ENCODE peak calls at places on chromosomes 16 and 17, in nine cellular contexts. M, Q, F, O, T, P, D, S and U are unnamed samples. For H3K9me3, the result is how much of the 10 kb centered on the place peaks cover.

GRCh38 chr16:86337581-86338402 is 172.5 kb upstream of the FOXF1 start:
- DNase-seq in F (no peak), O (peak), S (no peak), D (no peak), M (no peak), T (no peak), P (no peak), Q (no peak), U (no peak)

GRCh38 chr16:53022374-53022773 is 30.3 kb downstream of the CHD9NB start:
- DNase-seq in M (no peak), Q (peak), S (peak), T (peak), P (peak), D (peak), O (peak), F (peak), U (no peak)

GRCh38 chr16:11670171-11671131 is 2.2 kb downstream of the SNN start:
- DNase-seq in P (no peak), T (no peak), M (peak), S (no peak), O (peak), Q (no peak), D (no peak), F (no peak), U (no peak)

GRCh38 chr17:14552311-14552710 is 251.4 kb downstream of the HS3ST3B1 start:
- DNase-seq in M (no peak), P (no peak), O (peak), Q (no peak), F (no peak), T (no peak), S (no peak), D (no peak), U (no peak)

GRCh38 chr16:85601730-85602401 is 11.3 kb upstream of the GSE1 start:
- DNase-seq in Q (peak), M (no peak), O (peak), S (no peak), P (no peak), F (no peak), D (no peak), T (no peak), U (no peak)

GRCh38 chr16:69927056-69927757 is 23.9 kb upstream of the CLEC18A start:
- DNase-seq in M (no peak), O (peak), Q (peak), P (no peak), T (no peak), S (no peak), F (no peak), D (no peak), U (no peak)

GRCh38 chr17:68344701-68345136 is 53.4 kb downstream of the ARSG start:
- DNase-seq in P (no peak), F (no peak), T (peak), Q (no peak), D (no peak), O (no peak), S (peak), M (no peak), U (no peak)

GRCh38 chr16:55668337-55669281 is 12.8 kb downstream of the SLC6A2 start:
- DNase-seq in O (peak), D (no peak), P (no peak), F (peak), S (no peak), M (no peak), T (no peak), Q (no peak), U (no peak)

GRCh38 chr17:9192010-9192409 is 170.7 kb downstream of the NTN1 start:
- DNase-seq in F (no peak), P (no peak), T (no peak), D (no peak), O (peak), Q (no peak), M (no peak), S (no peak), U (no peak)

GRCh38 chr17:43092891-43093290 is 32.3 kb downstream of the BRCA1 start:
- DNase-seq in O (peak), M (no peak), T (no peak), P (no peak), D (no peak), S (no peak), Q (no peak), F (no peak), U (no peak)

GRCh38 chr16:23561586-23561985 is 4.1 kb downstream of the UBFD1 start:
- DNase-seq in D (no peak), O (peak), F (no peak), T (no peak), P (no peak), S (no peak), Q (no peak), M (no peak), U (no peak)

GRCh38 chr16:23566724-23567123 is 9.2 kb downstream of the UBFD1 start:
- DNase-seq in F (no peak), D (no peak), T (no peak), S (no peak), O (no peak), M (no peak), P (no peak), Q (no peak), U (no peak)

GRCh38 chr16:23562505-23562904 is 5.0 kb downstream of the UBFD1 start:
- DNase-seq in O (no peak), S (no peak), F (no peak), D (no peak), T (no peak), P (no peak), M (no peak), Q (no peak), U (no peak)

GRCh38 chr16:23564964-23565363 is 7.4 kb downstream of the UBFD1 start:
- DNase-seq in S (no peak), Q (peak), F (no peak), D (no peak), P (no peak), M (no peak), T (no peak), O (no peak), U (no peak)

GRCh38 chr16:23563186-23563585 is 5.7 kb downstream of the UBFD1 start:
- DNase-seq in O (no peak), P (no peak), D (no peak), S (no peak), F (no peak), T (no peak), M (no peak), Q (peak), U (no peak)
- H3K27ac ChIP-seq in O (no peak), P (no peak), D (no peak), S (no peak), F (no peak), T (no peak), M (no peak), Q (peak), U (no peak)

GRCh38 chr17:19618015-19618414 is 30.5 kb upstream of the ALDH3A2 start:
- DNase-seq in T (no peak), S (no peak), M (no peak), P (no peak), O (no peak), F (no peak), D (no peak), Q (no peak), U (no peak)
- H3K9me3 ChIP-seq in T (under half), S (under half), M (under half), P (under half), O (under half), F (under half), D (under half), Q (under half), U (under half)

GRCh38 chr17:44155488-44155887 is 13.8 kb downstream of the HROB start:
- DNase-seq in M (no peak), Q (no peak), S (no peak), O (no peak), D (no peak), P (no peak), F (no peak), T (no peak), U (no peak)
- H3K4me3 ChIP-seq in M (no peak), Q (no peak), S (no peak), O (no peak), D (no peak), P (no peak), F (no peak), T (no peak), U (no peak)

GRCh38 chr17:27380551-27380950 is 75.7 kb upstream of the KSR1 start:
- DNase-seq in S (no peak), D (no peak), P (no peak), Q (no peak), T (no peak), M (no peak), O (no peak), F (no peak), U (no peak)
- H3K27ac ChIP-seq in S (no peak), D (peak), P (no peak), Q (no peak), T (no peak), M (no peak), O (no peak), F (peak), U (no peak)